ENCODE peak calls at places on chromosomes 5 and 9, in six cellular contexts. S is epithelial cell of esophagus; O is Right ventricle myocardium superior; D is BJ; V is progenitor cell of endocrine pancreas; C is CD8-positive, alpha-beta T cell. Y is an unnamed sample.

GRCh38 chr9:92147030-92147853 is 32.0 kb upstream of the SPTLC1 start:
- DNase-seq in V (no peak), D (peak; percentile 66), S (peak; percentile 89), O (no peak), C (no peak), Y (no peak)

GRCh38 chr5:14502291-14502690 is 79.3 kb upstream of the OTULINL start:
- DNase-seq in O (no peak), S (no peak), D (no peak), V (no peak), C (no peak), Y (no peak)

GRCh38 chr5:23139338-23140171 is 286.4 kb upstream of the CDH12 start:
- DNase-seq in O (no peak), V (no peak), D (no peak), C (no peak), S (peak; percentile 43), Y (no peak)

GRCh38 chr5:131542723-131543122 is 92.3 kb downstream of the RAPGEF6 start:
- DNase-seq in V (no peak), O (no peak), S (no peak), C (no peak), D (no peak), Y (no peak)

GRCh38 chr5:106127341-106127781 is 1543.4 kb downstream of the EFNA5 start:
- DNase-seq in O (no peak), S (peak; percentile 48), D (no peak), C (no peak), V (no peak), Y (no peak)

GRCh38 chr9:12922209-12922914 is 147.5 kb downstream of the LURAP1L start:
- DNase-seq in O (no peak), C (no peak), D (no peak), V (no peak), S (no peak), Y (no peak)

GRCh38 chr9:109475526-109475925 is 22.6 kb downstream of the PTPN3 start:
- DNase-seq in V (no peak), D (no peak), O (no peak), C (no peak), S (no peak), Y (no peak)

GRCh38 chr9:119278138-119278537 is 91.1 kb downstream of the BRINP1 start:
- DNase-seq in C (no peak), V (no peak), O (no peak), D (no peak), S (no peak), Y (no peak)

GRCh38 chr9:81719972-81720371 is 30.6 kb upstream of the TLE1 start:
- DNase-seq in S (no peak), C (no peak), O (no peak), D (no peak), V (no peak), Y (no peak)

GRCh38 chr9:93665566-93666278 is 89.3 kb downstream of the PHF2 start:
- DNase-seq in V (no peak), S (no peak), C (no peak), O (peak; percentile 30), D (no peak), Y (peak; percentile 20)

GRCh38 chr9:110994771-110995241 is 43.5 kb downstream of the LPAR1 start:
- DNase-seq in C (no peak), D (no peak), O (no peak), S (no peak), V (no peak), Y (no peak)

GRCh38 chr5:52898961-52899680 is 90.0 kb upstream of the ITGA2 start:
- DNase-seq in V (no peak), S (no peak), C (no peak), D (no peak), O (no peak), Y (no peak)

GRCh38 chr5:150129813-150130492 is 25.7 kb downstream of the PDGFRB start:
- DNase-seq in D (no peak), C (peak; percentile 43), V (peak; percentile 71), S (peak; percentile 69), O (peak; percentile 85), Y (peak; percentile 53)

GRCh38 chr9:97710356-97711222 is 13.4 kb upstream of the XPA start:
- DNase-seq in O (no peak), C (peak; percentile 48), D (no peak), S (peak; percentile 76), V (no peak), Y (peak; percentile 54)

GRCh38 chr5:109038209-109038840 is 290.6 kb downstream of the FER start:
- DNase-seq in D (no peak), C (no peak), V (no peak), O (no peak), S (peak; percentile 49), Y (no peak)

GRCh38 chr5:108079754-108080153 is 302.1 kb downstream of the FBXL17 start:
- DNase-seq in C (no peak), V (no peak), S (no peak), O (no peak), D (no peak), Y (no peak)

GRCh38 chr5:23506329-23507236 is 826 bp upstream of the PRDM9 start:
- DNase-seq in C (no peak), V (no peak), O (no peak), S (peak; percentile 71), D (no peak), Y (peak; percentile 10)

GRCh38 chr9:2808105-2808504 is 35.8 kb downstream of the PUM3 start:
- DNase-seq in V (no peak), O (no peak), D (no peak), C (no peak), S (no peak), Y (no peak)

GRCh38 chr5:131783874-131784273 is 12.9 kb downstream of the FNIP1 start:
- DNase-seq in D (no peak), O (no peak), V (no peak), S (no peak), C (no peak), Y (no peak)

GRCh38 chr5:157390179-157390923 is 69.7 kb upstream of the NIPAL4 start:
- DNase-seq in V (no peak), S (peak; percentile 99), D (peak; percentile 78), O (no peak), C (peak; percentile 47), Y (no peak)

GRCh38 chr5:63128018-63128417 is 549.4 kb downstream of the LRRC70 start:
- DNase-seq in D (no peak), S (no peak), O (no peak), V (no peak), C (no peak), Y (no peak)

GRCh38 chr5:119316116-119316515 is 39.7 kb upstream of the TNFAIP8 start:
- DNase-seq in O (no peak), S (no peak), C (no peak), D (no peak), V (no peak), Y (no peak)

GRCh38 chr5:1354491-1355033 is 9.7 kb upstream of the CLPTM1L start:
- DNase-seq in O (no peak), S (no peak), D (no peak), C (no peak), V (no peak), Y (no peak)

GRCh38 chr5:124972703-124973102 is 226.3 kb upstream of the ZNF608 start:
- DNase-seq in V (no peak), C (no peak), O (no peak), S (no peak), D (no peak), Y (no peak)

GRCh38 chr9:11402621-11403020 is 789.8 kb upstream of the PTPRD start:
- DNase-seq in O (no peak), S (no peak), C (no peak), D (no peak), V (no peak), Y (no peak)

GRCh38 chr5:154753792-154754191 is 1.4 kb upstream of the LARP1 start:
- DNase-seq in C (no peak), S (peak; percentile 61), V (no peak), O (peak; percentile 80), D (peak; percentile 88), Y (no peak)

GRCh38 chr5:102666164-102666951 is 88.7 kb upstream of the PAM start:
- DNase-seq in C (no peak), S (peak; percentile 18), D (no peak), O (no peak), V (no peak), Y (no peak)

GRCh38 chr9:109717342-109717741 is 62.7 kb upstream of the PALM2AKAP2 start:
- DNase-seq in D (no peak), S (no peak), V (no peak), C (no peak), O (no peak), Y (no peak)

GRCh38 chr5:122141751-122142150 is 12.4 kb downstream of the ZNF474 start:
- DNase-seq in C (no peak), O (no peak), S (no peak), V (no peak), D (no peak), Y (no peak)

GRCh38 chr9:132769895-132770774 is 99.9 kb downstream of the GTF3C4 start:
- DNase-seq in S (peak; percentile 28), C (peak; percentile 63), V (peak; percentile 35), D (no peak), O (peak; percentile 81), Y (peak; percentile 93)

GRCh38 chr9:5652810-5653209 is 23.9 kb downstream of the RIC1 start:
- DNase-seq in C (no peak), V (no peak), S (no peak), D (no peak), O (no peak), Y (no peak)

GRCh38 chr5:139664273-139664693 is 16.1 kb downstream of the CXXC5 start:
- DNase-seq in V (no peak), S (no peak), D (no peak), C (no peak), O (peak; percentile 71), Y (peak; percentile 90)

GRCh38 chr9:21060919-21061561 is 16.7 kb downstream of the IFNB1 start:
- DNase-seq in D (peak; percentile 73), S (no peak), C (no peak), O (no peak), V (no peak), Y (no peak)

GRCh38 chr5:102858808-102859207 is 103.7 kb downstream of the PAM start:
- DNase-seq in C (no peak), D (peak; percentile 63), O (no peak), S (peak; percentile 55), V (no peak), Y (no peak)

Y was measured in upper lobe of left lung.